ENCODE peak calls at places on chromosomes 7 and 10, in seven cellular contexts. One of them, this sample, is unnamed.

GRCh38 chr7:91267558-91267955 is 3.3 kb downstream of the FZD1 start:
- DNase-seq in effector memory CD4-positive, alpha-beta T cell: no peak
- DNase-seq in CD4-positive, alpha-beta memory T cell: no peak
- DNase-seq in GM06990: no peak
- DNase-seq in right atrium auricular region: no peak
- DNase-seq in cardiac muscle cell: peak
- DNase-seq in prostate gland: no peak
- DNase-seq in this sample: no peak

GRCh38 chr7:45685619-45686240 is 111.6 kb downstream of the ADCY1 start:
- DNase-seq in CD4-positive, alpha-beta memory T cell: no peak
- DNase-seq in right atrium auricular region: peak
- DNase-seq in GM06990: no peak
- DNase-seq in prostate gland: no peak
- DNase-seq in effector memory CD4-positive, alpha-beta T cell: no peak
- DNase-seq in cardiac muscle cell: no peak
- DNase-seq in this sample: no peak

GRCh38 chr10:19904202-19904661 is 88.0 kb downstream of the PLXDC2 start:
- DNase-seq in CD4-positive, alpha-beta memory T cell: no peak
- DNase-seq in effector memory CD4-positive, alpha-beta T cell: no peak
- DNase-seq in GM06990: no peak
- DNase-seq in right atrium auricular region: no peak
- DNase-seq in prostate gland: no peak
- DNase-seq in cardiac muscle cell: peak
- DNase-seq in this sample: no peak

GRCh38 chr7:102300643-102301211 is 14.1 kb downstream of the SH2B2 start:
- DNase-seq in cardiac muscle cell: peak
- DNase-seq in CD4-positive, alpha-beta memory T cell: no peak
- DNase-seq in right atrium auricular region: no peak
- DNase-seq in GM06990: no peak
- DNase-seq in effector memory CD4-positive, alpha-beta T cell: no peak
- DNase-seq in prostate gland: no peak
- DNase-seq in this sample: no peak

GRCh38 chr7:42460148-42460547 is 223.1 kb upstream of the GLI3 start:
- DNase-seq in effector memory CD4-positive, alpha-beta T cell: no peak
- DNase-seq in CD4-positive, alpha-beta memory T cell: no peak
- DNase-seq in right atrium auricular region: no peak
- DNase-seq in GM06990: no peak
- DNase-seq in cardiac muscle cell: no peak
- DNase-seq in prostate gland: no peak
- DNase-seq in this sample: no peak

GRCh38 chr10:84194424-84195043 is at the start of gene CDHR1:
- DNase-seq in cardiac muscle cell: peak
- DNase-seq in CD4-positive, alpha-beta memory T cell: no peak
- DNase-seq in right atrium auricular region: no peak
- DNase-seq in prostate gland: no peak
- DNase-seq in GM06990: peak
- DNase-seq in effector memory CD4-positive, alpha-beta T cell: peak
- DNase-seq in this sample: no peak

GRCh38 chr10:89086801-89087513 is 96.4 kb downstream of the FAS start:
- DNase-seq in cardiac muscle cell: peak
- DNase-seq in CD4-positive, alpha-beta memory T cell: no peak
- DNase-seq in GM06990: no peak
- DNase-seq in effector memory CD4-positive, alpha-beta T cell: no peak
- DNase-seq in prostate gland: no peak
- DNase-seq in right atrium auricular region: peak
- DNase-seq in this sample: no peak

GRCh38 chr10:73850863-73851461 is 23.4 kb downstream of the CAMK2G start:
- DNase-seq in cardiac muscle cell: peak
- DNase-seq in prostate gland: no peak
- DNase-seq in GM06990: no peak
- DNase-seq in effector memory CD4-positive, alpha-beta T cell: no peak
- DNase-seq in CD4-positive, alpha-beta memory T cell: no peak
- DNase-seq in right atrium auricular region: no peak
- DNase-seq in this sample: no peak

GRCh38 chr7:2517004-2517403 is 2.6 kb upstream of the LFNG start:
- DNase-seq in CD4-positive, alpha-beta memory T cell: no peak
- DNase-seq in cardiac muscle cell: peak
- DNase-seq in prostate gland: no peak
- DNase-seq in GM06990: no peak
- DNase-seq in effector memory CD4-positive, alpha-beta T cell: no peak
- DNase-seq in right atrium auricular region: no peak
- DNase-seq in this sample: no peak

GRCh38 chr7:97499204-97499603 is 232.7 kb upstream of the TAC1 start:
- DNase-seq in effector memory CD4-positive, alpha-beta T cell: no peak
- DNase-seq in cardiac muscle cell: peak
- DNase-seq in right atrium auricular region: no peak
- DNase-seq in CD4-positive, alpha-beta memory T cell: no peak
- DNase-seq in GM06990: no peak
- DNase-seq in prostate gland: no peak
- DNase-seq in this sample: peak

GRCh38 chr7:148697256-148697841 is 1.4 kb upstream of the CUL1 start:
- DNase-seq in right atrium auricular region: peak
- DNase-seq in effector memory CD4-positive, alpha-beta T cell: peak
- DNase-seq in CD4-positive, alpha-beta memory T cell: peak
- DNase-seq in cardiac muscle cell: peak
- DNase-seq in prostate gland: peak
- DNase-seq in GM06990: no peak
- DNase-seq in this sample: no peak

GRCh38 chr10:42998481-42999384 is 78.1 kb upstream of the RET start:
- DNase-seq in GM06990: no peak
- DNase-seq in CD4-positive, alpha-beta memory T cell: no peak
- DNase-seq in prostate gland: no peak
- DNase-seq in cardiac muscle cell: no peak
- DNase-seq in effector memory CD4-positive, alpha-beta T cell: no peak
- DNase-seq in right atrium auricular region: peak
- DNase-seq in this sample: no peak

DNA sequence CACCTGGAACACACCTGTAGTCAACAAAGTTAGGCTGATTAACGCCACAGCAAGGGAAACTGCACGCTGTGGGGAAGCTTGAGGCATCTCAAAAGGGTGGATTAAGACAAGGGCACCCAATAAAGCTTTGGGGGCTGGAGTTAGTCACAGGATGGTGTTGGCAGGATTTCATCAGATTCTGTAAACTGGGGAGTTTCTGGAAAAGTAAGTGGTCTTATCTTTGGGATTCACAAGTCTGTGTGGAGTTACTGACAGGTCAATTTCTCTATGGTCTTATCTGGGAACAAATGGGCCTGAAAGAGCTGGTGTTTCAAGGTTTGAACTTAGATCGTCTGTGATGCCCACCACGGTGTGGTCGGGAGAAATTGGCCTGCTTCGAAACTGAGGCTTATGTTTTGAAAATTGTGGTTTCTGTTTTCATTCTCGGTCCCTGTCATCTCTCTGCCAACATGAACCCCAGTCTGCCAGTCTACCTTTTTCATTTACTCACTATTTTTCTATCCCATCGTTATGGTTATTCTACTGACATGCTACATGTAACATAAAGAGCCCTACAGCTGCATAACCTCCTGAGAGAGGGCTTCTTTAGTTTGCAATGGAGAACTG is 23.8 kb upstream of the AOAH start:
- DNase-seq in right atrium auricular region: no peak
- DNase-seq in CD4-positive, alpha-beta memory T cell: no peak
- DNase-seq in cardiac muscle cell: peak
- DNase-seq in effector memory CD4-positive, alpha-beta T cell: no peak
- DNase-seq in prostate gland: no peak
- DNase-seq in GM06990: no peak
- DNase-seq in this sample: no peak
- H3K4me3 ChIP-seq in right atrium auricular region: no peak
- H3K4me3 ChIP-seq in CD4-positive, alpha-beta memory T cell: no peak
- H3K4me3 ChIP-seq in cardiac muscle cell: no peak
- H3K4me3 ChIP-seq in effector memory CD4-positive, alpha-beta T cell: no peak
- H3K4me3 ChIP-seq in prostate gland: no peak
- H3K4me3 ChIP-seq in GM06990: no peak
- H3K4me3 ChIP-seq in this sample: no peak

GRCh38 chr7:30246392-30246791 is 38.0 kb upstream of the ZNRF2 start:
- DNase-seq in effector memory CD4-positive, alpha-beta T cell: no peak
- DNase-seq in prostate gland: no peak
- DNase-seq in CD4-positive, alpha-beta memory T cell: no peak
- DNase-seq in cardiac muscle cell: no peak
- DNase-seq in GM06990: no peak
- DNase-seq in right atrium auricular region: no peak
- DNase-seq in this sample: no peak

GRCh38 chr7:30249316-30249715 is 35.1 kb upstream of the ZNRF2 start:
- DNase-seq in cardiac muscle cell: no peak
- DNase-seq in prostate gland: no peak
- DNase-seq in GM06990: no peak
- DNase-seq in right atrium auricular region: no peak
- DNase-seq in CD4-positive, alpha-beta memory T cell: no peak
- DNase-seq in effector memory CD4-positive, alpha-beta T cell: no peak
- DNase-seq in this sample: no peak

GRCh38 chr7:30244340-30244739 is 40.1 kb upstream of the ZNRF2 start:
- DNase-seq in cardiac muscle cell: no peak
- DNase-seq in GM06990: no peak
- DNase-seq in effector memory CD4-positive, alpha-beta T cell: no peak
- DNase-seq in CD4-positive, alpha-beta memory T cell: no peak
- DNase-seq in right atrium auricular region: no peak
- DNase-seq in prostate gland: no peak
- DNase-seq in this sample: no peak

GRCh38 chr7:30247546-30248386 is 36.6 kb upstream of the ZNRF2 start:
- DNase-seq in right atrium auricular region: no peak
- DNase-seq in prostate gland: no peak
- DNase-seq in GM06990: no peak
- DNase-seq in effector memory CD4-positive, alpha-beta T cell: no peak
- DNase-seq in cardiac muscle cell: no peak
- DNase-seq in CD4-positive, alpha-beta memory T cell: no peak
- DNase-seq in this sample: no peak

DNA sequence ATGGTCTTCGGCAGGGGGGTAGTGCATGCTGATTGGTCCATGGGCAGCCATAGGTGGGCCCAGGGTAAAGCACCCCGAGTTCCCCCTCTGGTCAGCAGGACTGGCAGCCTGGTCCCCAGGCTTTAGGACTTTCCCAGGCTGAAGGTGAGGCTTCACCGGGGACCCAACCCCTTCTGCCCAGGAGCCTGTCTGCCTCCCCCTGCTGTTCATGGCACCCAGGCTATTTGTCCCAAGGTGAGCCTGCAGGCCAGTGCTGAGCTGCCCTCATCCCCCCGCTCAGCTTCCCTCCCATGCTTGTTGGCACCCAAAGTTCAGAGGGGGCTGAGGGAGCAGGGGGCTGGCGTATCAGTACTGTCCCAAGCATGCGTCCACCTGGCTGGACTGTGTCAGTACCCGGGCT is 38.5 kb upstream of the ZNRF2 start:
- DNase-seq in cardiac muscle cell: no peak
- DNase-seq in prostate gland: no peak
- DNase-seq in GM06990: no peak
- DNase-seq in effector memory CD4-positive, alpha-beta T cell: no peak
- DNase-seq in right atrium auricular region: no peak
- DNase-seq in CD4-positive, alpha-beta memory T cell: no peak
- DNase-seq in this sample: no peak
- H3K4me3 ChIP-seq in cardiac muscle cell: no peak
- H3K4me3 ChIP-seq in prostate gland: no peak
- H3K4me3 ChIP-seq in GM06990: no peak
- H3K4me3 ChIP-seq in effector memory CD4-positive, alpha-beta T cell: no peak
- H3K4me3 ChIP-seq in right atrium auricular region: no peak
- H3K4me3 ChIP-seq in CD4-positive, alpha-beta memory T cell: no peak
- H3K4me3 ChIP-seq in this sample: no peak

GRCh38 chr7:124856299-124856888 is 73.2 kb downstream of the POT1 start:
- DNase-seq in effector memory CD4-positive, alpha-beta T cell: no peak
- DNase-seq in prostate gland: no peak
- DNase-seq in GM06990: peak
- DNase-seq in cardiac muscle cell: peak
- DNase-seq in CD4-positive, alpha-beta memory T cell: peak
- DNase-seq in right atrium auricular region: no peak
- DNase-seq in this sample: peak
- H3K4me3 ChIP-seq in effector memory CD4-positive, alpha-beta T cell: no peak
- H3K4me3 ChIP-seq in prostate gland: no peak
- H3K4me3 ChIP-seq in GM06990: no peak
- H3K4me3 ChIP-seq in cardiac muscle cell: no peak
- H3K4me3 ChIP-seq in CD4-positive, alpha-beta memory T cell: no peak
- H3K4me3 ChIP-seq in right atrium auricular region: no peak
- H3K4me3 ChIP-seq in this sample: no peak

DNA sequence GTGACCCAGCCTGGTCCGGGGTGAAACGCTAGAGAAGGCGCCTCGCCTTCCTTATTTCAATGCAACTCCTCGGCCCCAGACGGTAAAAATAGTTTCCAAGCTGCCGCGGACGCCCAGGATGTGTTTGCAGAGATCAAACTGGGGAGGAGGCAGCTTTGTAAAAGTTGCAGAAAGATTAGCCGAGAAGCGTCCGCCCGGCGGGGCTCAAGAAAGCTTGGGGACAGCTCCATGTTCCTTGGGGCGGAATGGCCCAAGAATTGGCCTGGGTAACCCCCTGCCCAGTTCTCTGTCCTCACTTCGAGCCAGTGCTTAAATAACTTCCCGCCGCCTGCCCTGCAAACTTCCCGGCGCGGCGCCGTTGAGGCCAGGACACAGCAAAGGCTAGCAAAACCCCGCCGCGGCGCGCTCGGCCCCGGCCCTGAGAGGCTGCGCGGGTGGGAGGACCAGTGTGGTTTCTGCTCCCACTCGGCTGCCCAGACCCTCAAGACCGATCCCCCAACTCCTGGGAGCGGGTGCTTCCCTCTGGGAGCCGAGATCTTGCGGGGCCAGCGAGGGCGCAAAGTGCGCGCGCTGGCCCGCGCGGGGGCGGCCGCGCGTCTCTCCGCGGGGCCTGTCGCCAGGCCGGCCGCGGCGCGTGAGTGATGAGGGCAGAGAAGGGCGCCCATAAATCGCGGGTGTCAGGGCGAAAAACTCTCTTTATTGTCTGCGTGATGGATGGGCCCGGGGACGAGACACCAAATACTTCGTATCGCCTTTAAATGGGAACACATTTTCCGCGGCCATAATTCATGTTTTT is 6.3 kb upstream of the ZNF503 start:
- DNase-seq in GM06990: peak
- DNase-seq in cardiac muscle cell: peak
- DNase-seq in CD4-positive, alpha-beta memory T cell: no peak
- DNase-seq in prostate gland: peak
- DNase-seq in effector memory CD4-positive, alpha-beta T cell: no peak
- DNase-seq in right atrium auricular region: peak
- DNase-seq in this sample: no peak
- H3K4me3 ChIP-seq in GM06990: no peak
- H3K4me3 ChIP-seq in cardiac muscle cell: peak
- H3K4me3 ChIP-seq in CD4-positive, alpha-beta memory T cell: no peak
- H3K4me3 ChIP-seq in prostate gland: peak
- H3K4me3 ChIP-seq in effector memory CD4-positive, alpha-beta T cell: peak
- H3K4me3 ChIP-seq in right atrium auricular region: peak
- H3K4me3 ChIP-seq in this sample: no peak